ENCODE peak calls at places on chromosomes 12 and 14, in six cellular contexts. One of them, this sample, is unnamed.

GRCh38 chr12:64029013-64029857 is 184.7 kb downstream of the SRGAP1 start:
- DNase-seq in H9: no peak
- DNase-seq in transverse colon: no peak
- DNase-seq in colonic mucosa: no peak
- DNase-seq in AG04449: peak; percentile 50
- DNase-seq in A549: no peak
- DNase-seq in this sample: no peak

GRCh38 chr14:23580948-23581281 is 2.3 kb upstream of the JPH4 start:
- DNase-seq in colonic mucosa: peak; percentile 9
- DNase-seq in AG04449: no peak
- DNase-seq in A549: no peak
- DNase-seq in H9: peak; percentile 75
- DNase-seq in transverse colon: no peak
- DNase-seq in this sample: no peak

GRCh38 chr12:105721051-105721825 is 390.7 kb downstream of the C12orf75 start:
- DNase-seq in A549: no peak
- DNase-seq in AG04449: no peak
- DNase-seq in transverse colon: no peak
- DNase-seq in H9: no peak
- DNase-seq in colonic mucosa: no peak
- DNase-seq in this sample: no peak

GRCh38 chr12:68342966-68343365 is 10.8 kb upstream of the MDM1 start:
- DNase-seq in H9: no peak
- DNase-seq in A549: no peak
- DNase-seq in AG04449: no peak
- DNase-seq in colonic mucosa: no peak
- DNase-seq in transverse colon: no peak
- DNase-seq in this sample: no peak

GRCh38 chr12:79547735-79548347 is 142.9 kb downstream of the PAWR start:
- DNase-seq in A549: peak; percentile 66
- DNase-seq in transverse colon: peak; percentile 43
- DNase-seq in H9: peak; percentile 80
- DNase-seq in colonic mucosa: peak; percentile 59
- DNase-seq in AG04449: no peak
- DNase-seq in this sample: no peak

GRCh38 chr12:45329238-45329637 is 113.3 kb downstream of the ANO6 start:
- DNase-seq in transverse colon: no peak
- DNase-seq in H9: no peak
- DNase-seq in AG04449: no peak
- DNase-seq in colonic mucosa: no peak
- DNase-seq in A549: no peak
- DNase-seq in this sample: no peak

GRCh38 chr12:14841761-14842160 is 1.6 kb downstream of the ART4 start:
- DNase-seq in transverse colon: peak; percentile 23
- DNase-seq in A549: peak; percentile 46
- DNase-seq in H9: no peak
- DNase-seq in colonic mucosa: no peak
- DNase-seq in AG04449: no peak
- DNase-seq in this sample: no peak

GRCh38 chr14:34461334-34462131 is 507 bp downstream of the SPTSSA start:
- DNase-seq in A549: peak; percentile 41
- DNase-seq in transverse colon: peak; percentile 65
- DNase-seq in H9: peak; percentile 68
- DNase-seq in colonic mucosa: peak; percentile 77
- DNase-seq in AG04449: no peak
- DNase-seq in this sample: no peak

GRCh38 chr12:3213171-3213570 is 136.0 kb downstream of the TSPAN9 start:
- DNase-seq in AG04449: no peak
- DNase-seq in transverse colon: no peak
- DNase-seq in colonic mucosa: no peak
- DNase-seq in H9: no peak
- DNase-seq in A549: no peak
- DNase-seq in this sample: no peak

GRCh38 chr12:110744176-110744575 is 1.5 kb upstream of the PPP1CC start:
- DNase-seq in A549: no peak
- DNase-seq in H9: no peak
- DNase-seq in transverse colon: no peak
- DNase-seq in AG04449: no peak
- DNase-seq in colonic mucosa: peak; percentile 32
- DNase-seq in this sample: no peak

GRCh38 chr12:12265571-12266388 is 1.1 kb downstream of the LRP6 start:
- DNase-seq in A549: no peak
- DNase-seq in transverse colon: no peak
- DNase-seq in H9: no peak
- DNase-seq in AG04449: no peak
- DNase-seq in colonic mucosa: peak; percentile 37
- DNase-seq in this sample: no peak

GRCh38 chr12:6551063-6551461 is 4.8 kb downstream of the IFFO1 start:
- DNase-seq in H9: peak; percentile 31
- DNase-seq in transverse colon: peak; percentile 55
- DNase-seq in AG04449: no peak
- DNase-seq in colonic mucosa: no peak
- DNase-seq in A549: no peak
- DNase-seq in this sample: no peak

GRCh38 chr12:62335801-62336200 is 75.6 kb downstream of the USP15 start:
- DNase-seq in colonic mucosa: no peak
- DNase-seq in H9: no peak
- DNase-seq in transverse colon: no peak
- DNase-seq in A549: no peak
- DNase-seq in AG04449: no peak
- DNase-seq in this sample: no peak

GRCh38 chr12:3117628-3118027 is 40.4 kb downstream of the TSPAN9 start:
- DNase-seq in colonic mucosa: no peak
- DNase-seq in AG04449: peak; percentile 70
- DNase-seq in A549: no peak
- DNase-seq in H9: no peak
- DNase-seq in transverse colon: no peak
- DNase-seq in this sample: no peak

GRCh38 chr14:105241641-105242040 is 6.7 kb upstream of the BTBD6 start:
- DNase-seq in transverse colon: no peak
- DNase-seq in A549: no peak
- DNase-seq in AG04449: no peak
- DNase-seq in colonic mucosa: no peak
- DNase-seq in H9: no peak
- DNase-seq in this sample: no peak

GRCh38 chr14:105244334-105244733 is 4.0 kb upstream of the BTBD6 start:
- DNase-seq in colonic mucosa: no peak
- DNase-seq in transverse colon: no peak
- DNase-seq in A549: no peak
- DNase-seq in AG04449: no peak
- DNase-seq in H9: no peak
- DNase-seq in this sample: no peak

DNA sequence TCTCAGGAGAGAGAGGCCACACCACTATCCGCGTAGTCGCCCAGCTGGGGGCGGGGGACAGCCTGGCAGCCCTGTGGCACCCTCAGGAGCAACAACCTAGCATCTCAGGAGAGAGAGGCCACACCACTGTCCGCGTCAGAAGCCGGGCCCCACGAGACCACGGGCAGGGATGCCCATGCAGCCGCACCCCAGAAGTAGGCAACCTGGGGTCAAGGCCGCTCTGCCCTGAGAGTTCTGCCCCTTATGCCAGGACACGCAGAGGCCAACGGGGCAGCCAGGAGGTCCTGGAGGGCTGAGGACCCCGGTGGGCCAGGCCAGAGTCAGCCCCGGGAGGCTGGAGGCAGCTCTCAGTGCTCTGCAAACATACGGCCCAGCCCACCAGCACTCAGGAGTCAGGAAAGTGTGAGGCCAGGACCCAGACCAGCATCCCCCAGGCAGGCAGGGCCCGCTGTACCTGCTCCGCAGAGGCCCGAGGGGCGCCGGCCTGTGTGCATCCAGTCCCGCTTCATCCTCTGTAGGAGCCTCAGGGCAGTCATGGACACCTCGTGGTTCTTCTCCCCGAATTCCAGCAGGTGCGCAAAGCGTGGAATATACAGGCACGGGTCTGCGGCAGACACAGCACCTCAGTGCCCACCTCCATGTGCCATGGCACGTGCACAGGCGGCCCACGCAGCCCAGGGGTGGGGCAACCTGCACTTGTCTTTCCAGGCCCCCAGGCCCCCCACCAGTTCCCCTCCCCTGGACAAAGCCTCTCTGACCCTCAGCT is 7.3 kb upstream of the BTBD6 start:
- DNase-seq in transverse colon: no peak
- DNase-seq in colonic mucosa: no peak
- DNase-seq in H9: no peak
- DNase-seq in A549: no peak
- DNase-seq in AG04449: no peak
- DNase-seq in this sample: no peak
- TF ChIP-seq CTCF in transverse colon: no peak
- TF ChIP-seq CTCF in colonic mucosa: no peak
- TF ChIP-seq CTCF in H9: no peak
- TF ChIP-seq CTCF in A549: no peak
- TF ChIP-seq CTCF in AG04449: no peak
- TF ChIP-seq CTCF in this sample: no peak

GRCh38 chr14:96410119-96410518 is 18.2 kb downstream of the AK7 start:
- DNase-seq in transverse colon: no peak
- DNase-seq in A549: no peak
- DNase-seq in H9: no peak
- DNase-seq in AG04449: no peak
- DNase-seq in colonic mucosa: no peak
- DNase-seq in this sample: no peak
- TF ChIP-seq CTCF in transverse colon: no peak
- TF ChIP-seq CTCF in A549: no peak
- TF ChIP-seq CTCF in H9: no peak
- TF ChIP-seq CTCF in AG04449: no peak
- TF ChIP-seq CTCF in colonic mucosa: no peak
- TF ChIP-seq CTCF in this sample: no peak

DNA sequence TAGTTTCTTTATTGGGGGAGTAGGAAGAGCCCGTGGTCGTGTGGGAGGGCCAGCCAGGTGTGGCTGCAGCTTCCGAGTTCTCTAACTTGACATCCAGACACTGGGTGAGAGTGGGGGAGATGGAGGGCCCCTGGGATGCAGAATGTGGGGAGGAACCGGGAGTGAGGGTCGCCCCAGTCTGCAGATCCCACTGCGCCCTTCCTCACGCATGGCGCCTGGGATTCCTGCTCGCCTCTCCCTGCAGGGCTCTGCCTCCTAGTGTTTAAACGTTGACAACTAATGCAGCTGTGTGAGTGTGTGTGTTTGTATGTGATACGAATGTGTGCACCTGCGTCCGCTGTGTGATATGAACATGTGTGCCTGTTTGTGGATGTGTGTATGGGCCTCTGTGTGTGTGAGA is 34.6 kb downstream of the FZD10 start:
- DNase-seq in transverse colon: no peak
- DNase-seq in AG04449: no peak
- DNase-seq in colonic mucosa: no peak
- DNase-seq in H9: no peak
- DNase-seq in A549: no peak
- DNase-seq in this sample: no peak
- TF ChIP-seq CTCF in transverse colon: no peak
- TF ChIP-seq CTCF in AG04449: no peak
- TF ChIP-seq CTCF in colonic mucosa: no peak
- TF ChIP-seq CTCF in H9: no peak
- TF ChIP-seq CTCF in A549: no peak
- TF ChIP-seq CTCF in this sample: no peak

DNA sequence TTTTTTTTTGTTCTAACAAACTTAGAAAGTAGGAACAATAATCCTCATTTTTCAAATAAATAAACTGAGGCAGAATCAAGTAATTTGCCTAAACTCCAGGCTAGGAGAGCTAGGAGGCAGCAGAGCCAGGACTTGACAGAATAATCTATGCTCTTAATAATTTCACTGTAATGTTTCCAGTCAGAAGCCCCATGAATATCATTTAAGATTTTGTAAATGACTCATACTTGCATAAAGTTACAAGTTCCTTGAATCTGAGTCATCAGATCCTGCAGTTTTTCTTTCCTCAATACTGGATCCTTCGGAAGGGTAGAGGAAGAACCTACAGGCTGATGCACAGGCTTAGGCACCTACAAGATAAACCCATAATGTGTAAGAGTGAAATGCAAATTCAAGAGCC is 29.0 kb downstream of the CAPRIN2 start:
- DNase-seq in A549: peak; percentile 56
- DNase-seq in AG04449: peak; percentile 59
- DNase-seq in H9: no peak
- DNase-seq in colonic mucosa: no peak
- DNase-seq in transverse colon: no peak
- DNase-seq in this sample: no peak
- TF ChIP-seq CTCF in A549: no peak
- TF ChIP-seq CTCF in AG04449: no peak
- TF ChIP-seq CTCF in H9: no peak
- TF ChIP-seq CTCF in colonic mucosa: no peak
- TF ChIP-seq CTCF in transverse colon: no peak
- TF ChIP-seq CTCF in this sample: no peak

DNA sequence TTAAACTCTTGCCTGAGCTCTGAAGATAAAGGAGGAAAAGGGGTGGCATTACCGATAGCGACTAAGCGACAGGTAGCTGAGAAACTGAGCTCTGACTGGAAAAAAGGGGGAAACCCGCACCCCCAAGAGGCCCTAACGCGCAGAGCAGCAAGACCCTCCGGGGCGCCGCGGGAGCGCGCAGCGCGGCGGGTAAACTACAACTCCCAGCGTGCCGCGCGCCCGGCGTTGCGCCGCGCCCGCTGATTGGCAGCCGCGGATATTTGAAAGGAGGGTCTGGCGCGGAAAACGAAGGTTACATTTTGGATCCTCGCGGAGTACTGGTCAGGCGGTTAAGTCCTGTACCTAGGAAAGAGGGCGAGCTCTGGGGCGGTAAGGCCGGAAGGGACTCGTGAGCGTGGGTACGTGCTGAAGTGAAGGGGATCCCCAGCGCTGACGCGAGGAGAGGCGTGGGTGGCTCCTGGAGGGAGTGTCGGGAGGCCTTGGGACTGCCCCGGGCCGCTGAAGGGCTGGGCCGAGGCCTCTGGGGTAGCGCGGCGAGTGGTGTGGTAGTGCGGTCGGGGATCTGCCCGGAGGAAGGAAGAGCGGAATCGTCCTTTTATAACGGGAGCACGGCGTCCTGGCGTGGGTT is at the start of gene ESPL1:
- DNase-seq in AG04449: no peak
- DNase-seq in colonic mucosa: peak; percentile 81
- DNase-seq in A549: peak; percentile 92
- DNase-seq in transverse colon: peak; percentile 76
- DNase-seq in H9: peak; percentile 91
- DNase-seq in this sample: peak; percentile 87
- TF ChIP-seq CTCF in AG04449: peak; percentile 17
- TF ChIP-seq CTCF in colonic mucosa: no peak
- TF ChIP-seq CTCF in A549: peak; percentile 21
- TF ChIP-seq CTCF in transverse colon: no peak
- TF ChIP-seq CTCF in H9: peak; percentile 64
- TF ChIP-seq CTCF in this sample: peak; percentile 44

GRCh38 chr14:91858536-91859275 is 8.6 kb downstream of the TC2N start:
- DNase-seq in transverse colon: no peak
- DNase-seq in H9: no peak
- DNase-seq in AG04449: no peak
- DNase-seq in A549: peak; percentile 48
- DNase-seq in colonic mucosa: no peak
- DNase-seq in this sample: no peak
- TF ChIP-seq CTCF in transverse colon: no peak
- TF ChIP-seq CTCF in H9: peak; percentile 39
- TF ChIP-seq CTCF in AG04449: no peak
- TF ChIP-seq CTCF in A549: peak; percentile 25
- TF ChIP-seq CTCF in colonic mucosa: no peak
- TF ChIP-seq CTCF in this sample: no peak

GRCh38 chr14:74563233-74563585 is 48.8 kb downstream of the LTBP2 start:
- DNase-seq in AG04449: peak; percentile 41
- DNase-seq in colonic mucosa: no peak
- DNase-seq in H9: no peak
- DNase-seq in transverse colon: no peak
- DNase-seq in A549: no peak
- DNase-seq in this sample: no peak
- TF ChIP-seq CTCF in AG04449: no peak
- TF ChIP-seq CTCF in colonic mucosa: no peak
- TF ChIP-seq CTCF in H9: no peak
- TF ChIP-seq CTCF in transverse colon: no peak
- TF ChIP-seq CTCF in A549: no peak
- TF ChIP-seq CTCF in this sample: no peak

This sample was measured in osteocyte.